ENCODE peak calls at places on chromosomes 6 and 20, in nine cellular contexts. P is MCF 10A, S is memory B cell, Q is PC-9, J is HCT116, H is NCI-H510A treated with DMSO at 0.1 percent for 48 hours, Z is Kasumi-1, V is posterior vena cava, F is pons. D is an unnamed sample.

GRCh38 chr20:49850463-49851233 is 38.0 kb downstream of the SLC9A8 start:
- DNase-seq in P (no peak), S (no peak), Q (no peak), J (no peak), H (no peak), Z (no peak), V (no peak), F (peak), D (no peak)

GRCh38 chr6:136920858-136921520 is 1.1 kb upstream of the SLC35D3 start:
- DNase-seq in P (no peak), S (peak), Q (no peak), J (no peak), H (no peak), Z (peak), V (peak), F (no peak), D (no peak)

GRCh38 chr20:17848649-17849048 is 119.9 kb downstream of the SNX5 start:
- DNase-seq in P (no peak), S (no peak), Q (no peak), J (no peak), H (peak), Z (no peak), V (no peak), F (no peak), D (no peak)

GRCh38 chr6:32954983-32955802 is 2.3 kb upstream of the HLA-DMA start:
- DNase-seq in P (peak), S (peak), Q (no peak), J (no peak), H (no peak), Z (no peak), V (no peak), F (no peak), D (no peak)

GRCh38 chr6:35240838-35241801 is 18.4 kb upstream of the ZNF76 start:
- DNase-seq in P (peak), S (peak), Q (peak), J (peak), H (peak), Z (peak), V (peak), F (peak), D (peak)

GRCh38 chr6:155832596-155832995 is 377.0 kb upstream of the NOX3 start:
- DNase-seq in P (peak), S (no peak), Q (no peak), J (no peak), H (peak), Z (no peak), V (no peak), F (peak), D (no peak)

GRCh38 chr6:27766405-27766804 is 145.8 kb downstream of the OR2B2 start:
- DNase-seq in P (no peak), S (no peak), Q (no peak), J (no peak), H (no peak), Z (no peak), V (no peak), F (no peak), D (no peak)

GRCh38 chr6:13423292-13423691 is 64.1 kb downstream of the GFOD1 start:
- DNase-seq in P (no peak), S (no peak), Q (no peak), J (no peak), H (no peak), Z (no peak), V (no peak), F (no peak), D (no peak)

GRCh38 chr6:7650876-7651275 is 60.9 kb downstream of the SNRNP48 start:
- DNase-seq in P (no peak), S (no peak), Q (no peak), J (no peak), H (no peak), Z (no peak), V (no peak), F (no peak), D (no peak)

GRCh38 chr20:14687317-14687716 is 349.9 kb upstream of the FLRT3 start:
- DNase-seq in P (peak), S (no peak), Q (no peak), J (no peak), H (no peak), Z (no peak), V (no peak), F (no peak), D (no peak)

GRCh38 chr6:20211941-20212391 is 303 bp downstream of the MBOAT1 start:
- DNase-seq in P (peak), S (peak), Q (no peak), J (no peak), H (peak), Z (peak), V (no peak), F (no peak), D (no peak)

GRCh38 chr6:111980168-111980567 is 73.7 kb upstream of the CCN6 start:
- DNase-seq in P (no peak), S (no peak), Q (no peak), J (no peak), H (no peak), Z (no peak), V (no peak), F (no peak), D (no peak)

GRCh38 chr6:166737231-166737630 is 110.2 kb upstream of the RPS6KA2 start:
- DNase-seq in P (no peak), S (no peak), Q (no peak), J (peak), H (no peak), Z (no peak), V (no peak), F (no peak), D (no peak)

GRCh38 chr20:14401479-14402138 is 64.2 kb upstream of the FLRT3 start:
- DNase-seq in P (no peak), S (no peak), Q (no peak), J (no peak), H (peak), Z (no peak), V (no peak), F (no peak), D (no peak)

GRCh38 chr6:9675122-9675521 is 739.8 kb downstream of the TFAP2A start:
- DNase-seq in P (no peak), S (no peak), Q (no peak), J (no peak), H (no peak), Z (no peak), V (no peak), F (no peak), D (no peak)

GRCh38 chr6:36136034-36136433 is 5.7 kb downstream of the MAPK13 start:
- DNase-seq in P (no peak), S (no peak), Q (no peak), J (no peak), H (no peak), Z (no peak), V (no peak), F (no peak), D (no peak)

GRCh38 chr6:125213936-125214335 is 60.4 kb downstream of the TPD52L1 start:
- DNase-seq in P (no peak), S (no peak), Q (no peak), J (no peak), H (no peak), Z (peak), V (no peak), F (no peak), D (no peak)

GRCh38 chr6:111803804-111804203 is 69.4 kb downstream of the FYN start:
- DNase-seq in P (no peak), S (no peak), Q (no peak), J (no peak), H (no peak), Z (no peak), V (no peak), F (no peak), D (no peak)

GRCh38 chr6:1321715-1322114 is 9.8 kb downstream of the FOXQ1 start:
- DNase-seq in P (peak), S (no peak), Q (no peak), J (no peak), H (no peak), Z (peak), V (no peak), F (no peak), D (no peak)

GRCh38 chr6:33404884-33405283 is 5.9 kb upstream of the PHF1 start:
- DNase-seq in P (no peak), S (no peak), Q (no peak), J (no peak), H (no peak), Z (no peak), V (no peak), F (no peak), D (no peak)

GRCh38 chr6:76774750-76775396 is 688.4 kb downstream of the HTR1B start:
- DNase-seq in P (no peak), S (no peak), Q (no peak), J (no peak), H (peak), Z (no peak), V (no peak), F (no peak), D (no peak)

GRCh38 chr6:88380083-88380482 is 213.9 kb upstream of the CNR1 start:
- DNase-seq in P (peak), S (no peak), Q (no peak), J (no peak), H (no peak), Z (peak), V (peak), F (peak), D (no peak)

GRCh38 chr6:167750956-167751358 is 75.8 kb upstream of the AFDN start:
- DNase-seq in P (no peak), S (no peak), Q (peak), J (peak), H (peak), Z (no peak), V (no peak), F (no peak), D (no peak)

GRCh38 chr6:165922309-165922794 is 245.3 kb downstream of the TBXT start:
- DNase-seq in P (peak), S (no peak), Q (no peak), J (no peak), H (no peak), Z (no peak), V (no peak), F (no peak), D (no peak)

GRCh38 chr20:32603046-32603726 is 18.1 kb upstream of the NOL4L start:
- DNase-seq in P (no peak), S (peak), Q (no peak), J (no peak), H (no peak), Z (no peak), V (peak), F (peak), D (no peak)

GRCh38 chr20:44405246-44405645 is 49.7 kb downstream of the HNF4A start:
- DNase-seq in P (no peak), S (no peak), Q (no peak), J (no peak), H (no peak), Z (no peak), V (no peak), F (no peak), D (no peak)

GRCh38 chr6:135179920-135180457 is 1.1 kb upstream of the MYB start:
- DNase-seq in P (no peak), S (no peak), Q (no peak), J (no peak), H (no peak), Z (peak), V (no peak), F (no peak), D (no peak)

GRCh38 chr6:9308284-9308683 is 872.9 kb upstream of the SLC35B3 start:
- DNase-seq in P (no peak), S (no peak), Q (no peak), J (no peak), H (no peak), Z (no peak), V (no peak), F (no peak), D (no peak)

GRCh38 chr20:56843817-56844216 is 214.7 kb downstream of the TFAP2C start:
- DNase-seq in P (peak), S (no peak), Q (no peak), J (peak), H (no peak), Z (no peak), V (no peak), F (no peak), D (no peak)

GRCh38 chr20:63508072-63508768 is 9.3 kb upstream of the EEF1A2 start:
- DNase-seq in P (no peak), S (no peak), Q (no peak), J (no peak), H (no peak), Z (peak), V (no peak), F (no peak), D (no peak)

GRCh38 chr6:138987299-138987642 is 782 bp downstream of the REPS1 start:
- DNase-seq in P (no peak), S (no peak), Q (no peak), J (no peak), H (no peak), Z (no peak), V (no peak), F (no peak), D (no peak)

GRCh38 chr6:121482004-121482693 is 46.7 kb downstream of the GJA1 start:
- DNase-seq in P (peak), S (no peak), Q (peak), J (peak), H (no peak), Z (no peak), V (no peak), F (no peak), D (no peak)

GRCh38 chr6:150091466-150091865 is 22.5 kb upstream of the ULBP3 start:
- DNase-seq in P (no peak), S (no peak), Q (no peak), J (no peak), H (no peak), Z (no peak), V (no peak), F (peak), D (no peak)

GRCh38 chr6:33197431-33198048 is 2.9 kb downstream of the RXRB start:
- DNase-seq in P (peak), S (no peak), Q (no peak), J (peak), H (peak), Z (peak), V (no peak), F (peak), D (no peak)

GRCh38 chr6:5219292-5219691 is 41.5 kb downstream of the LYRM4 start:
- DNase-seq in P (no peak), S (no peak), Q (no peak), J (no peak), H (no peak), Z (no peak), V (no peak), F (no peak), D (no peak)

GRCh38 chr6:125789576-125790402 is 971 bp upstream of the NCOA7 start:
- DNase-seq in P (peak), S (peak), Q (peak), J (no peak), H (peak), Z (peak), V (peak), F (peak), D (no peak)

GRCh38 chr6:144156334-144156733 is 6.0 kb downstream of the STX11 start:
- DNase-seq in P (no peak), S (no peak), Q (no peak), J (no peak), H (no peak), Z (no peak), V (no peak), F (peak), D (no peak)

GRCh38 chr6:37532122-37532521 is 32.4 kb upstream of the CCDC167 start:
- DNase-seq in P (no peak), S (no peak), Q (no peak), J (no peak), H (no peak), Z (no peak), V (no peak), F (no peak), D (no peak)

GRCh38 chr6:45838486-45838885 is 177.2 kb downstream of the CLIC5 start:
- DNase-seq in P (no peak), S (no peak), Q (no peak), J (no peak), H (no peak), Z (peak), V (no peak), F (no peak), D (no peak)